ENCODE peak calls at places on chromosomes 1 and 21, in five cellular contexts. A is GM12878, H is H1, R is HepG2, D is K562. J is an unnamed sample.
A peak's percentile ranks its signal among the peaks of the same experiment; 100 is the strongest.

GRCh38 chr1:157852476-157852875 is 10.9 kb upstream of the CD5L start:
- DNase-seq in D (no peak), H (no peak), R (no peak), A (no peak), J (no peak)

GRCh38 chr1:234603221-234604204 is 6.5 kb downstream of the IRF2BP2 start:
- DNase-seq in A (no peak), H (no peak), R (peak; percentile 83), D (no peak), J (no peak)

GRCh38 chr1:210944255-210944654 is 189.7 kb downstream of the KCNH1 start:
- DNase-seq in H (no peak), D (no peak), A (no peak), R (no peak), J (no peak)

GRCh38 chr1:231335663-231336602 is 1.7 kb downstream of the EXOC8 start:
- DNase-seq in A (no peak), R (peak; percentile 29), H (no peak), D (no peak), J (no peak)

GRCh38 chr1:224080082-224080774 is 33.7 kb upstream of the FBXO28 start:
- DNase-seq in R (no peak), A (no peak), H (no peak), D (no peak), J (peak; percentile 53)

GRCh38 chr1:17624540-17625256 is 85.2 kb downstream of the ARHGEF10L start:
- DNase-seq in H (no peak), D (no peak), R (no peak), A (no peak), J (peak; percentile 42)

GRCh38 chr1:2528016-2528415 is 1.6 kb upstream of the PANK4 start:
- DNase-seq in A (no peak), R (no peak), H (peak; percentile 49), D (no peak), J (no peak)

GRCh38 chr1:156775799-156776198 is 8.5 kb downstream of the PRCC start:
- DNase-seq in R (no peak), H (no peak), A (no peak), D (no peak), J (no peak)

GRCh38 chr1:1630191-1630964 is 1.6 kb upstream of the MMP23B start:
- DNase-seq in D (no peak), H (peak; percentile 89), A (peak; percentile 59), R (no peak), J (no peak)

GRCh38 chr1:240114222-240114621 is 22.5 kb downstream of the FMN2 start:
- DNase-seq in D (no peak), R (no peak), A (no peak), H (no peak), J (no peak)

GRCh38 chr1:155326020-155326526 is 5.4 kb downstream of the RUSC1 start:
- DNase-seq in H (no peak), R (no peak), D (no peak), A (no peak), J (no peak)

GRCh38 chr1:2187619-2188018 is 7.0 kb downstream of the FAAP20 start:
- DNase-seq in R (no peak), A (no peak), H (no peak), D (no peak), J (no peak)

GRCh38 chr1:147389532-147390184 is 147.2 kb downstream of the CHD1L start:
- DNase-seq in A (no peak), D (peak; percentile 51), H (peak; percentile 62), R (peak; percentile 46), J (peak; percentile 27)

GRCh38 chr1:101174722-101175121 is 62.1 kb upstream of the S1PR1 start:
- DNase-seq in D (no peak), H (no peak), A (no peak), R (no peak), J (no peak)

GRCh38 chr1:205927676-205928075 is 15.6 kb downstream of the SLC26A9 start:
- DNase-seq in A (no peak), H (no peak), R (no peak), D (no peak), J (no peak)

GRCh38 chr1:202850593-202851362 is 38.2 kb downstream of the RABIF start:
- DNase-seq in H (no peak), D (no peak), R (no peak), A (no peak), J (no peak)

GRCh38 chr21:26064506-26064905 is 106.1 kb downstream of the APP start:
- DNase-seq in H (no peak), A (no peak), D (no peak), R (no peak), J (no peak)

GRCh38 chr1:15684042-15684461 is at the start of gene PLEKHM2:
- DNase-seq in A (no peak), D (peak; percentile 88), R (no peak), H (no peak), J (no peak)

GRCh38 chr1:33348194-33348593 is 27.3 kb upstream of the A3GALT2 start:
- DNase-seq in H (no peak), A (no peak), D (no peak), R (no peak), J (no peak)

GRCh38 chr1:185741551-185741950 is 7.4 kb downstream of the HMCN1 start:
- DNase-seq in D (no peak), H (no peak), A (no peak), R (no peak), J (no peak)

GRCh38 chr1:111221633-111222286 is 5.8 kb upstream of the CHI3L2 start:
- DNase-seq in A (peak; percentile 100), H (no peak), R (no peak), D (no peak), J (no peak)

GRCh38 chr1:175862418-175862817 is 119.0 kb upstream of the TNR start:
- DNase-seq in H (no peak), R (no peak), A (no peak), D (no peak), J (no peak)
- TF ChIP-seq ATF3 in H (no peak), R (no peak), A (no peak), D (no peak), J (no peak)

DNA sequence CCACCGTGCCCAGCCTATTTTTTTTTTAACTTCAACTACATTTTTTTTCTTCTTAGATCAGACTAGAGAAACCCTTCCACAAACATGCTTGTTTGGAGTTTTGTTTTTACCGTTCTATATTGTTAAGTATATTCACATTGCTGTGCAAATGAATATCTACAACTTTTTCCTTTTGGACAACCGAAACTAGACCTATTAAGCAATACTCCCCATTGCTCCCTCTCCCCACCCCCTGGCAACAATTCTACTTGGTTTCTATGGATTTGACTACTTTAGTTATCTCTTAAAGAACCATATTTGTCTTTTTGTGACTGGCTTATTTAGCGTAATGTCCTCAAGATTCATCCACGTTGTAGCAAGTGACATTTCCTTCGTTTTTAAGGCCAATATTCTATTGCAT is 19.1 kb downstream of the ETNK2 start:
- DNase-seq in A (no peak), H (no peak), R (no peak), D (no peak), J (no peak)
- TF ChIP-seq JUND in A (no peak), H (no peak), R (no peak), D (no peak), J (no peak)

GRCh38 chr1:4218619-4219018 is 318.5 kb upstream of the C1orf174 start:
- DNase-seq in A (no peak), D (no peak), H (no peak), R (no peak), J (no peak)

GRCh38 chr1:4215391-4215790 is 315.3 kb upstream of the C1orf174 start:
- DNase-seq in A (no peak), R (no peak), D (no peak), H (no peak), J (no peak)

GRCh38 chr1:4213599-4213998 is 313.5 kb upstream of the C1orf174 start:
- DNase-seq in D (no peak), A (no peak), R (no peak), H (no peak), J (no peak)

GRCh38 chr1:4214826-4215225 is 314.8 kb upstream of the C1orf174 start:
- DNase-seq in R (no peak), A (no peak), H (no peak), D (no peak), J (no peak)

DNA sequence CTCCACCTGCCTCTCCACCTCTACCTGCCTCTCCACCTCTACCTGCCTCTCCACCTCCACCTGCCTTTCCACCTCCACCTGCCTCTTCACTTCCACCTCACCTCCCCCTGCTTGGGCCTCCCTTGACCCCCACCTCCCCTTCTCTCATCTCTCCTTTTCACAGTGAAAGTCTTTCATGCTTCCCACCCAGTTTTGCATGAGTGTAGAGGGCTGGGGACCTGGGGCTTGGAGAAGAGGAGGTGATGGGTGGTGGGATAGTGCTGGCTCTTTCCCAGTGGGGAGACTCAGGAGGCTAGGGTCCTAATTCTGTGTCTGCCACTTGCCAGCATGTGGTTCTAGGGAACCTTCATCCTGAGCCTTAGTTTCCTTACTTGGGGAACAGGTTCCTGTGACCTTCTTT is 316.2 kb upstream of the C1orf174 start:
- DNase-seq in D (no peak), R (no peak), A (no peak), H (no peak), J (no peak)
- H3K9me3 ChIP-seq in D (no peaks in the 10 kb centered on the region), R (no peaks in the 10 kb centered on the region), A (no peaks in the 10 kb centered on the region), H (peaks cover 35% of the 10 kb centered on the region), J (no peaks in the 10 kb centered on the region)

GRCh38 chr1:48200166-48200900 is 22.2 kb upstream of the SLC5A9 start:
- DNase-seq in D (no peak), R (no peak), H (no peak), A (no peak), J (no peak)

GRCh38 chr1:48198970-48199369 is 23.5 kb upstream of the SLC5A9 start:
- DNase-seq in R (no peak), D (no peak), H (no peak), A (no peak), J (no peak)

GRCh38 chr1:48205547-48205946 is 17.0 kb upstream of the SLC5A9 start:
- DNase-seq in D (no peak), R (no peak), H (no peak), A (no peak), J (no peak)

GRCh38 chr1:48203287-48203900 is 19.1 kb upstream of the SLC5A9 start:
- DNase-seq in A (no peak), D (peak; percentile 75), R (peak; percentile 33), H (no peak), J (peak; percentile 23)

DNA sequence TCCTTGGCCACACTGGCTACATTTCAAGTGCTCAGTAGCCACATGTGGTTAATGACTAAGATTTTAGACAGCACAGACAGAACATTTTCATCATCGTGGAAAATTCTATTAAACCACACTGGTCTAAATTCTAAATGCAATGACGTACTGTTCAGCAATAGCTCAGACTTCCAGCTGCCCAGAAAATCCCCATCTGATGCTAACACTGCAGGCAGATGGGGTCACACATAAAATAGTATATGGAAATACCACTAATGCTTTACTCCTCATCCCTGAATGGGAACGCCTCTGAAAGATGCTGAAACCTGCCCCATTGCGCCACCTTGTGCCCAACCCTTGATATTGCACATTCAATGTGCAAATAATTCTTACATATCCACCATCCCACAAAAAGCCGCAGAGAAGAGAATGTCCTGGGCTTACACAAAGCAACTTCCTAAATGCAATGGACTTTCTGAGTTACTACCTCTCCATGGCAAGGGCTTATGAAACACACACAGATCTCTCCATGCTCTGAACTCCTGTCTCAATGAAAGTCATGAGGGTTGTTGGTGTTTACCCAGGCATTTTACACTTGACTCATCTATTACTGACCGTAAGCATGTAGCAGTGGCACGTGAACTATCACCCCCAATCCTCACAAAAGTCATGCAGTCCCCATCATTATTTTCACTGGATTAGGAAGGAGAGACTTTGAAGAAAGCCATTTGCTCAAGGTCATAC is 20.3 kb upstream of the SLC5A9 start:
- DNase-seq in H (peak; percentile 84), R (peak; percentile 45), A (no peak), D (peak; percentile 65), J (peak; percentile 37)
- TF ChIP-seq ATF3 in H (no peak), R (no peak), A (no peak), D (no peak), J (no peak)

GRCh38 chr1:163295949-163296348 is 25.8 kb upstream of the NUF2 start:
- DNase-seq in D (no peak), H (no peak), A (no peak), R (no peak), J (no peak)
- TF ChIP-seq JUND in D (no peak), H (no peak), A (no peak), R (no peak), J (no peak)

J was measured in HCT116.